ENCODE peak calls at places on chromosome 20, in four cellular contexts. L is hypothalamus, W is EL, X is left cardiac atrium. D is an unnamed sample.
A peak's percentile ranks its signal among the peaks of the same experiment; 100 is the strongest.

GRCh38 chr20:21503345-21503744 is 10.5 kb downstream of the NKX2-2 start:
- DNase-seq in L (peak; percentile 33), W (peak; percentile 41), X (no peak), D (no peak)

GRCh38 chr20:22456109-22456508 is 128.3 kb downstream of the FOXA2 start:
- DNase-seq in L (no peak), W (no peak), X (no peak), D (no peak)

GRCh38 chr20:25549866-25550477 is 35.4 kb downstream of the NINL start:
- DNase-seq in L (no peak), W (no peak), X (no peak), D (no peak)

GRCh38 chr20:1225263-1225728 is 548 bp upstream of the RAD21L1 start:
- DNase-seq in L (no peak), W (no peak), X (no peak), D (no peak)

GRCh38 chr20:58329711-58330110 is 20.2 kb downstream of the RAB22A start:
- DNase-seq in L (no peak), W (no peak), X (no peak), D (no peak)

GRCh38 chr20:63096681-63097335 is 90.0 kb upstream of the BHLHE23 start:
- DNase-seq in L (no peak), W (no peak), X (peak; percentile 16), D (no peak)

GRCh38 chr20:51733070-51733469 is 35.1 kb downstream of the ATP9A start:
- DNase-seq in L (no peak), W (no peak), X (no peak), D (no peak)

GRCh38 chr20:57180954-57181353 is 85.5 kb downstream of the BMP7 start:
- DNase-seq in L (no peak), W (no peak), X (no peak), D (no peak)

GRCh38 chr20:23049201-23049932 is at the start of gene THBD:
- DNase-seq in L (no peak), W (peak; percentile 52), X (peak; percentile 93), D (no peak)

GRCh38 chr20:43957392-43957791 is 42.7 kb downstream of the TOX2 start:
- DNase-seq in L (no peak), W (no peak), X (no peak), D (no peak)

GRCh38 chr20:21981179-21981578 is 275.7 kb downstream of the PAX1 start:
- DNase-seq in L (no peak), W (no peak), X (peak; percentile 26), D (no peak)

GRCh38 chr20:50991076-50991475 is 31.8 kb downstream of the KCNG1 start:
- DNase-seq in L (no peak), W (peak; percentile 13), X (no peak), D (no peak)

GRCh38 chr20:20498081-20498861 is 130.4 kb downstream of the INSM1 start:
- DNase-seq in L (peak; percentile 56), W (no peak), X (no peak), D (no peak)

GRCh38 chr20:4459081-4459480 is 262.6 kb upstream of the PRND start:
- DNase-seq in L (no peak), W (no peak), X (no peak), D (no peak)

GRCh38 chr20:38130687-38131587 is 34.1 kb downstream of the TGM2 start:
- DNase-seq in L (no peak), W (no peak), X (peak; percentile 18), D (no peak)

GRCh38 chr20:56628015-56628872 is 862 bp upstream of the TFAP2C start:
- DNase-seq in L (no peak), W (peak; percentile 43), X (no peak), D (no peak)

GRCh38 chr20:52150440-52151258 is 40.9 kb downstream of the ZFP64 start:
- DNase-seq in L (no peak), W (peak; percentile 41), X (no peak), D (peak; percentile 1)

GRCh38 chr20:25071722-25072121 is 10.2 kb downstream of the VSX1 start:
- DNase-seq in L (no peak), W (no peak), X (no peak), D (no peak)

GRCh38 chr20:4949833-4950178 is 51.5 kb downstream of the SLC23A2 start:
- DNase-seq in L (peak; percentile 20), W (peak; percentile 8), X (no peak), D (no peak)

GRCh38 chr20:62366370-62367135 is 559 bp downstream of the LAMA5 start:
- DNase-seq in L (no peak), W (no peak), X (peak; percentile 58), D (no peak)